ENCODE peak calls at places on chromosome 6, in nine cellular contexts. K is neural progenitor cell, Q is thoracic aorta, D is adipocyte, S is SJCRH30, R is hepatocyte, U is NT2/D1, G is heart left ventricle, I is mesendoderm. X is an unnamed sample.

GRCh38 chr6:109454483-109455160 is 950 bp downstream of the MICAL1 start:
- DNase-seq in U (no peak), S (no peak), K (no peak), I (no peak), R (peak; percentile 45), D (peak; percentile 47), G (peak; percentile 47), Q (no peak), X (no peak)

GRCh38 chr6:2021713-2022125 is 223.7 kb downstream of the GMDS start:
- DNase-seq in Q (no peak), S (peak; percentile 78), D (peak; percentile 66), R (peak; percentile 14), G (peak; percentile 83), U (no peak), I (no peak), K (peak; percentile 33), X (peak; percentile 13)

GRCh38 chr6:29602564-29603361 is 17.8 kb downstream of the OR2H2 start:
- DNase-seq in S (peak; percentile 31), D (peak; percentile 24), K (peak; percentile 85), Q (no peak), U (peak; percentile 66), R (peak; percentile 54), G (no peak), I (peak; percentile 93), X (peak; percentile 21)

GRCh38 chr6:169895926-169896761 is 144.7 kb downstream of the ERMARD start:
- DNase-seq in D (no peak), K (no peak), U (no peak), S (no peak), Q (no peak), G (no peak), I (no peak), R (no peak), X (no peak)

GRCh38 chr6:34587325-34587724 is 31.2 kb upstream of the SPDEF start:
- DNase-seq in I (no peak), K (no peak), R (no peak), Q (no peak), G (no peak), S (no peak), U (no peak), D (no peak), X (no peak)

GRCh38 chr6:29749668-29750067 is 26.4 kb downstream of the HLA-F start:
- DNase-seq in Q (no peak), S (no peak), U (no peak), G (no peak), D (no peak), R (no peak), K (no peak), I (no peak), X (no peak)

GRCh38 chr6:397604-398003 is 6.1 kb downstream of the IRF4 start:
- DNase-seq in G (no peak), I (no peak), U (no peak), Q (no peak), K (no peak), S (no peak), D (no peak), R (no peak), X (no peak)

GRCh38 chr6:46440133-46440532 is 51.1 kb downstream of the RCAN2 start:
- DNase-seq in U (no peak), I (no peak), K (no peak), D (peak; percentile 83), G (no peak), S (no peak), R (no peak), Q (no peak), X (no peak)

GRCh38 chr6:132919028-132919427 is 104.7 kb downstream of the RPS12 start:
- DNase-seq in Q (no peak), D (peak; percentile 55), S (peak; percentile 20), G (no peak), I (no peak), K (no peak), R (no peak), U (no peak), X (no peak)

GRCh38 chr6:15551798-15552197 is 111.0 kb downstream of the DTNBP1 start:
- DNase-seq in R (no peak), I (peak; percentile 52), G (peak; percentile 29), K (peak; percentile 73), U (no peak), D (no peak), Q (no peak), S (peak; percentile 69), X (no peak)

GRCh38 chr6:107033136-107033535 is 5.1 kb downstream of the MTRES1 start:
- DNase-seq in R (no peak), D (no peak), G (no peak), Q (no peak), I (no peak), U (no peak), K (no peak), S (no peak), X (no peak)

GRCh38 chr6:79869184-79869583 is 78.2 kb downstream of the ELOVL4 start:
- DNase-seq in D (no peak), S (no peak), G (no peak), Q (no peak), I (no peak), R (no peak), U (no peak), K (no peak), X (no peak)

GRCh38 chr6:79864421-79864820 is 82.9 kb downstream of the ELOVL4 start:
- DNase-seq in S (no peak), I (no peak), D (no peak), K (no peak), G (no peak), R (no peak), U (no peak), Q (no peak), X (no peak)

GRCh38 chr6:79872303-79872702 is 75.0 kb downstream of the ELOVL4 start:
- DNase-seq in R (no peak), K (no peak), G (no peak), I (no peak), U (no peak), S (no peak), Q (no peak), D (no peak), X (no peak)

GRCh38 chr6:79869600-79870084 is 77.7 kb downstream of the ELOVL4 start:
- DNase-seq in R (peak; percentile 92), I (peak; percentile 86), D (peak; percentile 92), K (peak; percentile 91), S (peak; percentile 82), U (peak; percentile 48), G (peak; percentile 81), Q (peak; percentile 5), X (peak; percentile 78)

GRCh38 chr6:79868098-79868722 is 79.1 kb downstream of the ELOVL4 start:
- DNase-seq in Q (no peak), R (peak; percentile 87), K (peak; percentile 90), I (peak; percentile 90), S (peak; percentile 85), D (peak; percentile 93), G (no peak), U (peak; percentile 68), X (peak; percentile 76)
- H3K4me3 ChIP-seq in Q (no peak overlapping the region), R (no peak overlapping the region), K (no peak overlapping the region), I (no peak overlapping the region), S (peak overlapping the region; percentile 12), D (peak overlapping the region; percentile 60), G (no peak overlapping the region), U (no peak overlapping the region), X (no peak overlapping the region)

GRCh38 chr6:113640046-113640445 is 217.1 kb upstream of the MARCKS start:
- DNase-seq in D (no peak), G (no peak), S (no peak), K (no peak), I (no peak), R (peak; percentile 39), U (no peak), Q (no peak), X (no peak)

GRCh38 chr6:113644861-113645575 is 212.1 kb upstream of the MARCKS start:
- DNase-seq in D (peak; percentile 85), Q (no peak), R (no peak), S (no peak), G (no peak), K (no peak), U (no peak), I (no peak), X (no peak)

GRCh38 chr6:113645576-113645970 is 211.6 kb upstream of the MARCKS start:
- DNase-seq in I (no peak), K (no peak), R (peak; percentile 77), Q (no peak), S (no peak), G (no peak), D (peak; percentile 66), U (no peak), X (no peak)

GRCh38 chr6:113642390-113642713 is 214.8 kb upstream of the MARCKS start:
- DNase-seq in R (no peak), S (no peak), D (no peak), K (no peak), G (no peak), Q (no peak), I (no peak), U (no peak), X (no peak)

GRCh38 chr6:113642714-113643442 is 214.3 kb upstream of the MARCKS start:
- DNase-seq in D (no peak), S (peak; percentile 49), K (no peak), R (peak; percentile 94), G (no peak), U (no peak), Q (no peak), I (no peak), X (peak; percentile 74)
- H3K4me1 ChIP-seq in D (peaks cover 19% of the 10 kb centered on the region), S (peaks cover 10% of the 10 kb centered on the region), K (no peaks in the 10 kb centered on the region), R (peaks cover 26% of the 10 kb centered on the region), G (peaks cover 10% of the 10 kb centered on the region), U (no peaks in the 10 kb centered on the region), Q (no peaks in the 10 kb centered on the region), I (no peaks in the 10 kb centered on the region), X (peaks cover 15% of the 10 kb centered on the region)

GRCh38 chr6:19712998-19713397 is 124.2 kb upstream of the ID4 start:
- DNase-seq in Q (no peak), K (no peak), R (no peak), D (no peak), U (no peak), G (no peak), S (no peak), I (no peak), X (no peak)
- H3K4me3 ChIP-seq in Q (no peak overlapping the region), K (no peak overlapping the region), R (no peak overlapping the region), D (no peak overlapping the region), U (no peak overlapping the region), G (no peak overlapping the region), S (no peak overlapping the region), I (no peak overlapping the region), X (no peak overlapping the region)

DNA sequence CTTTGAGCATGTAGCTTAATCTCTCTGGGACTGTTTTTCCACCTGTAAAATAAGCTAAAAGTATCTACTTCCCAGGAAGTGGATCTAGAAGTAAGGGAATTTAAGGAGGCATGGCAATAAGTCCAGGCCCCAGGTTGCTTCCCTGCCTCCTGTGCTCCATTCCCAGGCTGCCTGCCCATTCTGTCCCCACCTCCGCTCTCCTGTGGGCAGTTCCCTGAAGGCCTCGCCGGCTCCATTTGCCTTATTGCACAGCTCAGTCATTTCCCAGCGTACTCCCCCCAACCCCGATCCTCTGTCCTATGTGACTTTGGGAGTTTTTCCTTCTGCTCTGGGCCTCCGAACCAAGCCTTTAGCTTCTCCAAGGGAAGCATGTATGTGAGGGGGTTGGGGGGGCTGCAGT is 4.6 kb downstream of the SLC29A1 start:
- DNase-seq in G (no peak), I (no peak), R (no peak), K (no peak), D (no peak), Q (no peak), S (no peak), U (no peak), X (no peak)
- H3K4me1 ChIP-seq in G (peaks cover 98% of the 10 kb centered on the region), I (peaks cover 8% of the 10 kb centered on the region), R (peaks cover 37% of the 10 kb centered on the region), K (peaks cover 34% of the 10 kb centered on the region), D (peaks cover 65% of the 10 kb centered on the region), Q (peaks cover 60% of the 10 kb centered on the region), S (peaks cover 26% of the 10 kb centered on the region), U (peaks cover 20% of the 10 kb centered on the region), X (peaks cover 17% of the 10 kb centered on the region)

X was measured in HAP-1.